ENCODE peak calls at places on chromosome 22, in ten cellular contexts. Y is naive thymus-derived CD4-positive, alpha-beta T cell; X is naive thymus-derived CD8-positive, alpha-beta T cell; Z is cerebellar nuclear complex; E is HFFc6; M is anterior cingulate cortex; R is KBM-7; P is neuronal stem cell; J is NCI-H510A treated with DMSO at 0.1 percent for 48 hours; N is left ventricle myocardium inferior. L is an unnamed sample.

GRCh38 chr22:40401532-40401931 is 31.1 kb downstream of the SGSM3 start:
- DNase-seq in P (no peak), R (no peak), E (no peak), J (no peak), M (no peak), X (no peak), Z (no peak), N (no peak), Y (no peak), L (no peak)

GRCh38 chr22:47107431-47107830 is 345.0 kb downstream of the TBC1D22A start:
- DNase-seq in E (peak; percentile 75), J (no peak), Y (no peak), R (no peak), P (no peak), X (no peak), Z (no peak), N (no peak), M (no peak), L (no peak)

GRCh38 chr22:35275580-35275979 is 18.3 kb downstream of the HMGXB4 start:
- DNase-seq in J (no peak), Z (no peak), E (peak; percentile 39), N (no peak), P (no peak), Y (no peak), X (no peak), M (no peak), R (no peak), L (no peak)

GRCh38 chr22:19765477-19766234 is 5.1 kb downstream of the TBX1 start:
- DNase-seq in P (no peak), N (no peak), R (peak; percentile 20), X (no peak), M (no peak), E (no peak), J (no peak), Z (no peak), Y (peak; percentile 7), L (no peak)

GRCh38 chr22:42357634-42358296 is 74.4 kb downstream of the NFAM1 start:
- DNase-seq in R (no peak), J (no peak), E (no peak), N (peak; percentile 59), Z (no peak), P (no peak), Y (no peak), M (no peak), X (no peak), L (no peak)

GRCh38 chr22:44180706-44181032 is at the start of gene PARVG:
- DNase-seq in Z (no peak), R (no peak), E (no peak), X (peak; percentile 81), N (no peak), P (no peak), J (no peak), M (no peak), Y (peak; percentile 75), L (no peak)

GRCh38 chr22:46295277-46295971 is 1.2 kb upstream of the GTSE1 start:
- DNase-seq in J (no peak), Z (no peak), N (no peak), R (no peak), E (no peak), P (no peak), M (no peak), X (peak; percentile 32), Y (no peak), L (no peak)

GRCh38 chr22:36010090-36010489 is 18.5 kb downstream of the RBFOX2 start:
- DNase-seq in P (peak; percentile 56), E (no peak), Y (no peak), Z (no peak), X (no peak), N (no peak), R (no peak), M (no peak), J (peak; percentile 83), L (no peak)

GRCh38 chr22:46055851-46056168 is 78.8 kb upstream of the WNT7B start:
- DNase-seq in X (peak; percentile 52), J (no peak), E (no peak), R (peak; percentile 40), Z (no peak), P (no peak), N (no peak), Y (no peak), M (no peak), L (no peak)

GRCh38 chr22:47061226-47061625 is 298.8 kb downstream of the TBC1D22A start:
- DNase-seq in Y (no peak), J (no peak), R (no peak), E (no peak), P (no peak), M (no peak), Z (no peak), N (peak; percentile 2), X (peak; percentile 37), L (no peak)

GRCh38 chr22:44151661-44152060 is 29.1 kb upstream of the PARVG start:
- DNase-seq in Z (no peak), E (peak; percentile 56), P (no peak), R (no peak), Y (no peak), X (no peak), J (no peak), N (no peak), M (no peak), L (no peak)

GRCh38 chr22:17205432-17205831 is 13.8 kb downstream of the ADA2 start:
- DNase-seq in E (no peak), M (no peak), X (no peak), P (no peak), Y (no peak), Z (no peak), J (peak; percentile 19), N (no peak), R (peak; percentile 26), L (no peak)

GRCh38 chr22:40024201-40025061 is 29.7 kb downstream of the FAM83F start:
- DNase-seq in N (peak; percentile 63), X (peak; percentile 74), Y (peak; percentile 33), R (peak; percentile 76), P (peak; percentile 67), Z (no peak), M (peak; percentile 50), J (peak; percentile 57), E (peak; percentile 29), L (peak; percentile 25)

GRCh38 chr22:27244328-27244727 is 557.2 kb downstream of the MN1 start:
- DNase-seq in R (no peak), X (no peak), N (no peak), P (no peak), Y (no peak), Z (no peak), E (no peak), J (no peak), M (no peak), L (no peak)

GRCh38 chr22:41557401-41558240 is 3.2 kb upstream of the CSDC2 start:
- DNase-seq in N (peak; percentile 79), R (no peak), Z (no peak), Y (no peak), P (no peak), E (peak; percentile 49), M (peak; percentile 58), J (peak; percentile 76), X (no peak), L (peak; percentile 73)

GRCh38 chr22:49107961-49108530 is 719.6 kb downstream of the BRD1 start:
- DNase-seq in Z (no peak), P (no peak), N (no peak), Y (no peak), R (no peak), E (no peak), X (no peak), J (no peak), M (no peak), L (no peak)

GRCh38 chr22:44697423-44698179 is 4.4 kb upstream of the PRR5 start:
- DNase-seq in R (peak; percentile 81), M (peak; percentile 26), Z (no peak), P (peak; percentile 72), Y (peak; percentile 74), E (peak; percentile 53), N (peak; percentile 77), J (peak; percentile 4), X (peak; percentile 92), L (peak; percentile 17)

L was measured in hypothalamus.